ENCODE peak calls at places on chromosomes 7 and 10, in four cellular contexts. N is lower lobe of right lung, R is stomach, O is endodermal cell. K is an unnamed sample.

GRCh38 chr7:5424689-5425506 is 1.3 kb upstream of the TNRC18 start:
- DNase-seq in N (peak), R (peak), O (peak), K (peak)

GRCh38 chr7:139691253-139691781 is 86.5 kb downstream of the HIPK2 start:
- DNase-seq in N (no peak), R (peak), O (no peak), K (peak)

GRCh38 chr7:149237502-149237901 is 1.9 kb upstream of the ZNF212 start:
- DNase-seq in N (no peak), R (no peak), O (no peak), K (no peak)

GRCh38 chr10:72087969-72088878 is at the start of gene SPOCK2:
- DNase-seq in N (peak), R (no peak), O (peak), K (peak)

GRCh38 chr7:44292876-44293560 is 32.4 kb downstream of the CAMK2B start:
- DNase-seq in N (no peak), R (peak), O (peak), K (peak)

GRCh38 chr7:14691597-14692203 is 210.9 kb downstream of the DGKB start:
- DNase-seq in N (no peak), R (peak), O (peak), K (peak)

GRCh38 chr10:89518876-89519842 is 16.2 kb downstream of the SLC16A12 start:
- DNase-seq in N (no peak), R (no peak), O (no peak), K (no peak)

GRCh38 chr7:70595741-70596574 is 536.0 kb upstream of the GALNT17 start:
- DNase-seq in N (peak), R (peak), O (peak), K (no peak)

GRCh38 chr10:88184543-88185297 is 321.3 kb downstream of the PTEN start:
- DNase-seq in N (no peak), R (no peak), O (no peak), K (no peak)

GRCh38 chr10:100192350-100192749 is 6.5 kb upstream of the ERLIN1 start:
- DNase-seq in N (no peak), R (no peak), O (no peak), K (peak)

GRCh38 chr7:70738080-70738479 is 393.9 kb upstream of the GALNT17 start:
- DNase-seq in N (no peak), R (peak), O (peak), K (peak)

GRCh38 chr10:17025444-17026295 is 103.9 kb downstream of the CUBN start:
- DNase-seq in N (no peak), R (no peak), O (peak), K (no peak)

GRCh38 chr7:28065308-28065707 is 115.3 kb downstream of the JAZF1 start:
- DNase-seq in N (no peak), R (no peak), O (no peak), K (no peak)

GRCh38 chr7:111262293-111263116 is 171.6 kb downstream of the LRRN3 start:
- DNase-seq in N (no peak), R (no peak), O (no peak), K (no peak)

GRCh38 chr7:11934766-11935165 is 102.8 kb upstream of the THSD7A start:
- DNase-seq in N (no peak), R (no peak), O (no peak), K (no peak)

DNA sequence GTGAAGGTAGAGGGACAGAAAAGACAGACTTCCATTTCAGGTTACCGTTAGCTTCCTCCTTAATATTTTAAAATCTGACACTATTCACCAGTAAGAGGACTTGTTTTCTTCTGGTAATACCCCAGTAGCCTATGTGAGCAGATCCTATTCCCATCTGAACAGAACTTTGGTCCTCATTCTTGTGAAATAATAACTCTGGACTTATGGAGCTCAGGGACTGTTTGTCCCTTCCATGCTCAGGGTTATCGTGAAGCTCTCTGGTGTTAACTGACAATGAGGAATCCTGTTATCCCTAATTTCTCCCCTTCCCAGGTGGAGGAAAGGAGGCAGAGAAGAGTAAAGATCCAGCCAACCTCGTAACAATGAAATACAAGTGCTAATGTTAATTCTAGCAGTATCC is 47.0 kb upstream of the ANKRD1 start:
- DNase-seq in N (no peak), R (no peak), O (no peak), K (no peak)
- H3K27ac ChIP-seq in N (no peak), R (no peak), O (no peak), K (no peak)

GRCh38 chr10:121862624-121863023 is 65.2 kb downstream of the ATE1 start:
- DNase-seq in N (no peak), R (no peak), O (no peak), K (no peak)

GRCh38 chr10:121864168-121864567 is 63.7 kb downstream of the ATE1 start:
- DNase-seq in N (no peak), R (no peak), O (no peak), K (no peak)

GRCh38 chr10:121865554-121865953 is 62.3 kb downstream of the ATE1 start:
- DNase-seq in N (no peak), R (no peak), O (no peak), K (no peak)

GRCh38 chr10:121862042-121862441 is 65.8 kb downstream of the ATE1 start:
- DNase-seq in N (no peak), R (no peak), O (no peak), K (no peak)

DNA sequence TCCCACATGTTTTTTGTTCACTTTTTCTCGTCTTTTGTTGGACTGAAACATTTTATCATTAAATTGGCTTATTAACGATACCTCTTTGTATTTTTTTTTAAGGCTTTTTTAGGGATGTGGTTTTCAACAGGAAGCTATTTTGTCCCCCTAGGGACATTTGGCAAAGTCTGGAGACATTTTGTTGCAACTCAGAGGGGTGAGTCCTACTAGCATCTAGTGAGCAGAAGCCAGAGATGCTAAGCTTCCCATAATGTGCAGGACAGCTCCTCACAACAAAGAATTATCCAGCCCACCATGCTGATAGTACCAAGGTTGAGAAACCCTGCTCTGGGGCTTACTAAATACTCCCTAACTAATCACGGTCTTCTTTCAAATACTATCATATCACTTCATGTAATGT is 63.2 kb downstream of the ATE1 start:
- DNase-seq in N (no peak), R (no peak), O (no peak), K (no peak)
- H3K27ac ChIP-seq in N (no peak), R (no peak), O (no peak), K (no peak)

DNA sequence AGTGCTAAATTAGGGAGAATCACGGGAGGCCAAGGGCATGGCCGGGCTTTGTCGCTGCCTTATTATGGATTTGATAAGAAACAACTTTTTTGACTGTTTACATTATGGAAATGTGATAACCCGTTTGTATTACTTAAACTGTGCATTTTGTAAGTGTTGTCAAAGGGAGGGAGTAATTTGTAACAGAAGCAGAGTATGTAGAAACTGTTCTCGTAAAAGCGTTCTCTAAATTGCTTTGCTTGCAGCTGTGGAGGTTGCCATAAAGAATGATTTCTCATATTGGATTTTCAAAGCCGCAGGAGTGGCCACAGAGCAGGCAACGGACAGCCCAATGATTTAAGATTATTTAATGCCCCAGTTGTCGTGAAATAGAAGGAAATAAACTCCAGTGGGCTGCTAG is 114.0 kb upstream of the INSYN2A start:
- DNase-seq in N (no peak), R (no peak), O (no peak), K (no peak)
- H3K27ac ChIP-seq in N (no peak), R (no peak), O (no peak), K (no peak)

GRCh38 chr10:119221201-119221600 is 13.8 kb downstream of the GRK5 start:
- DNase-seq in N (no peak), R (no peak), O (no peak), K (no peak)
- H3K27ac ChIP-seq in N (peak), R (peak), O (no peak), K (no peak)

GRCh38 chr7:29565982-29566746 is 2.5 kb downstream of the PRR15 start:
- DNase-seq in N (peak), R (no peak), O (peak), K (peak)
- H3K27ac ChIP-seq in N (no peak), R (no peak), O (no peak), K (no peak)

DNA sequence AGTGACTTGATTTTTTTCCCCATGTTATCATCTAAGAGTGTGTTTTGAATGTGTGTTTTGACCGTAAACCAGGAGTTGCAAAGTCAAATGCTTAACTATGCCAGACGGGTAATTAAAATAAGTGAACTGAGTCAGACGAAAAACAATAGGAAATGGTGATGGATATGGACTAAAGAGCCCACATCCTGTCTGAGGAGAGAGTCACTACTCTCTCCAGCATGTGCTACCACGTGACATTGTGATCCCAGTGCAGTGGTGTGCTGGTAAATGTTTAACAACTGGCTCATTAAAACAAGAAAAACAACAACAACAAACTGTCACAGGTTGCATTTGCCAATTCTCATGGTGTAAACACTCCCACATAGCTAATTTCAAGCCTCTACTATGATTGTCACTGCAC is 164.3 kb downstream of the SUGCT start:
- DNase-seq in N (no peak), R (no peak), O (peak), K (no peak)
- H3K27ac ChIP-seq in N (no peak), R (no peak), O (no peak), K (no peak)